ENCODE peak calls at places on chromosomes 6 and 20, in four cellular contexts. V is MM.1S; C is fibroblast of pulmonary artery; J is CD8-positive, alpha-beta T cell. T is an unnamed sample.

GRCh38 chr6:113699239-113699638 is 157.9 kb upstream of the MARCKS start:
- DNase-seq in J (no peak), C (no peak), V (no peak), T (no peak)

GRCh38 chr6:36970892-36971842 is 14.8 kb downstream of the MTCH1 start:
- DNase-seq in J (no peak), V (no peak), C (no peak), T (no peak)

GRCh38 chr6:56938634-56939294 is 16.1 kb upstream of the BEND6 start:
- DNase-seq in V (no peak), C (peak), J (no peak), T (no peak)

GRCh38 chr20:39264506-39265172 is 302.5 kb downstream of the DHX35 start:
- DNase-seq in C (peak), V (peak), J (peak), T (peak)

GRCh38 chr6:10970731-10971130 is 73.4 kb downstream of the ELOVL2 start:
- DNase-seq in J (no peak), C (no peak), V (no peak), T (no peak)

GRCh38 chr6:149157126-149157525 is 160.4 kb upstream of the TAB2 start:
- DNase-seq in C (no peak), J (no peak), V (no peak), T (no peak)

GRCh38 chr20:21513881-21514540 is at the start of gene NKX2-2:
- DNase-seq in J (no peak), V (no peak), C (no peak), T (no peak)

GRCh38 chr6:34067814-34068213 is 78.1 kb downstream of the GRM4 start:
- DNase-seq in J (no peak), V (peak), C (no peak), T (peak)

GRCh38 chr6:67683960-67684359 is 951.1 kb upstream of the ADGRB3 start:
- DNase-seq in V (no peak), C (peak), J (no peak), T (no peak)

GRCh38 chr20:51346686-51347485 is 195.6 kb downstream of the NFATC2 start:
- DNase-seq in V (no peak), C (peak), J (no peak), T (no peak)

GRCh38 chr6:161181136-161181535 is 92.7 kb downstream of the AGPAT4 start:
- DNase-seq in J (no peak), V (no peak), C (no peak), T (no peak)

GRCh38 chr6:130136803-130137202 is 85.9 kb downstream of the SAMD3 start:
- DNase-seq in V (no peak), C (no peak), J (no peak), T (peak)

GRCh38 chr6:104860221-104860620 is 502 bp upstream of the HACE1 start:
- DNase-seq in V (no peak), C (no peak), J (no peak), T (no peak)

GRCh38 chr6:137811121-137811911 is 55.7 kb upstream of the TNFAIP3 start:
- DNase-seq in J (peak), C (peak), V (peak), T (peak)

GRCh38 chr6:28488916-28489365 is 26.7 kb downstream of the GPX6 start:
- DNase-seq in V (peak), C (peak), J (no peak), T (peak)

GRCh38 chr6:138521800-138522199 is 22.5 kb upstream of the NHSL1 start:
- DNase-seq in V (no peak), J (no peak), C (no peak), T (no peak)

GRCh38 chr20:10705801-10706459 is 32.1 kb upstream of the JAG1 start:
- DNase-seq in V (no peak), C (no peak), J (no peak), T (no peak)

GRCh38 chr20:10706460-10706811 is 32.6 kb upstream of the JAG1 start:
- DNase-seq in J (no peak), V (no peak), C (no peak), T (no peak)

GRCh38 chr20:10699941-10700340 is 26.1 kb upstream of the JAG1 start:
- DNase-seq in C (no peak), V (no peak), J (no peak), T (no peak)

GRCh38 chr20:10699506-10699905 is 25.7 kb upstream of the JAG1 start:
- DNase-seq in V (no peak), C (no peak), J (no peak), T (no peak)

GRCh38 chr20:10701607-10702006 is 27.8 kb upstream of the JAG1 start:
- DNase-seq in C (no peak), V (no peak), J (no peak), T (no peak)
- TF ChIP-seq CTCF in C (no peak), V (no peak), J (no peak), T (no peak)

DNA sequence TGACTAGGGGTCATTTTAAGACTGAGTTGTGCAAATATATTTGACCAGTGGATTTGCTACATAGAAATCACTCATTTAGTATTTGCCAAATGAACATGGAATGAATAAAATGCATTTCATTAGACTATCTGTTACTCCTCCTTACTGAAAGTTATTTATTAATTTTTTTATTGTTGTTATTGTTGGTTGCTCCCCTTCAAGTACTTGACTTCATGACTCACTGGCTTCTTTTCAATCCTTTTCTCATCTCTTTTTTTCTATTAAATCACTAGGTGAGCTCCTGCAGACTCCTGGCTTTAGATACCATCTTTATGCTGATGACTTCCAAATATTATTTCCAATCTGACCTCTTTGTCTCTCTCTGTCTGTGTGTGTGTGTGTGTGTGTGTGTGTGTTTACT is 192.2 kb upstream of the FAM83B start:
- DNase-seq in C (no peak), V (no peak), J (no peak), T (no peak)
- TF ChIP-seq CTCF in C (no peak), V (no peak), J (no peak), T (no peak)

GRCh38 chr20:1118336-1119127 is at the start of gene PSMF1:
- DNase-seq in J (peak), V (peak), C (peak), T (peak)
- TF ChIP-seq CTCF in J (no peak), V (no peak), C (no peak), T (no peak)

DNA sequence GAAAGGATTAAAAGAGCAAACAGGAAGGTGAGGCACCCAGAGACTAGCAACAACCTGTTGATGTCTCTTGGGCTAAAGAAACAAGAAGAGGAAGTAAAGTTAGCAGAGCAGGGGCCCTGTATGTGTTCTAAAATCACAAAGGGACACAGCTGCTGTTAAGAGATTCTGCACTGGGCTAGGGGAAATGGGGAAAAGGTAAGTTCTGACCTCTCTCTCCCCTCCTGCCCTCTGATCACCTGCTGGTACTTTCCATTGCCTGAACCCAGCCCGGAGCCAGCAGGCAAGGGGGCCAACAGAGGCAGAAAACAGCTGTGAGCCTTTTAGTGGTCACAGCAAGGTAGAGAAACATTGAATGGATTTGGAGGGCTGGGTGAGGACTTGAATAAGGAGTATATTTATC is 13.5 kb upstream of the CNR1 start:
- DNase-seq in J (no peak), C (no peak), V (peak), T (peak)
- TF ChIP-seq CTCF in J (no peak), C (no peak), V (peak), T (peak)

GRCh38 chr20:58822175-58822574 is 28.5 kb downstream of the GNAS-AS1 start:
- DNase-seq in J (no peak), V (peak), C (no peak), T (peak)
- TF ChIP-seq CTCF in J (no peak), V (peak), C (no peak), T (no peak)

GRCh38 chr20:37886851-37887297 is 16.1 kb upstream of the VSTM2L start:
- DNase-seq in V (peak), J (no peak), C (no peak), T (peak)
- TF ChIP-seq CTCF in V (no peak), J (no peak), C (no peak), T (no peak)

DNA sequence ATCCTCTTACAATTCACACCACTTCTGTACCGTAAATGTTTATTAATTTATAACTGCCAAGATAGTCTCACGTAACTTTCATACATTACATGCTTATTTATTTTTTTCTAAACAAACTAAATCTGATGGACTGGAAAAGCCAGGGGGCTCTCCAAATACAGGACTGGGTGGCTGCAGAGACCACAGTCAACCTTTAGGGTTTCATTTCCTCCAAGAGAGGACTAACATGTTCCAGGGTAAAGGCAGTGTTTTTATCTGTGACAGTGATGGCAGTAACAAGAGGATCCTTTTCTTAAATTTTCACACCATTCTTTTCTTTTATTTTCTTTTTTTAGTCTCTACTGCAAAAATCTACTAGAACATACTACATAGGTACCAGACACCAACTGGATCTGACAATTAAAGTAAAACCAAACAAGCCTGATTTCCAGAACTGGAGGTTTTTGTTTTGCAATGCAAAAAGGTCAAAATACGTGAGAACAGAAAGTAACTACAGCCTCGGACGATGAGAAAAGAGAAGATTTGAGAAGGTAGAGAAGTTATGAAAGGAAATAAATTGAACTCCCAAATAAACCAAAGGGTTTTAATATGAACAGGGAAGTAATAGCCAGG is 1.2 kb downstream of the LMBRD1 start:
- DNase-seq in J (no peak), V (peak), C (peak), T (peak)
- TF ChIP-seq CTCF in J (no peak), V (peak), C (no peak), T (peak)

GRCh38 chr6:2526766-2527165 is 224.0 kb downstream of the MYLK4 start:
- DNase-seq in J (no peak), C (no peak), V (no peak), T (no peak)

GRCh38 chr6:2522521-2522920 is 228.2 kb downstream of the MYLK4 start:
- DNase-seq in J (no peak), C (peak), V (no peak), T (no peak)

GRCh38 chr6:2523061-2523460 is 227.7 kb downstream of the MYLK4 start:
- DNase-seq in V (no peak), J (no peak), C (peak), T (no peak)

GRCh38 chr6:2528156-2528555 is 222.6 kb downstream of the MYLK4 start:
- DNase-seq in V (no peak), C (no peak), J (no peak), T (no peak)

GRCh38 chr6:2524090-2524489 is 226.6 kb downstream of the MYLK4 start:
- DNase-seq in J (no peak), C (no peak), V (no peak), T (peak)
- TF ChIP-seq CTCF in J (no peak), C (peak), V (peak), T (peak)

GRCh38 chr6:152206072-152206818 is 398.8 kb downstream of the ESR1 start:
- DNase-seq in J (no peak), C (peak), V (no peak), T (peak)
- TF ChIP-seq CTCF in J (peak), C (peak), V (peak), T (peak)